ENCODE peak calls at places on chromosomes 6 and 20, in eight cellular contexts. One of them, this sample, is unnamed.

GRCh38 chr6:137811121-137811911 is 55.7 kb upstream of the TNFAIP3 start:
- DNase-seq in skeletal muscle cell: peak
- DNase-seq in left cardiac atrium: peak
- DNase-seq in H54: peak
- DNase-seq in T-cell: peak
- DNase-seq in germinal center: peak
- DNase-seq in NCI-H69: peak
- DNase-seq in GM19239: peak
- DNase-seq in this sample: peak

GRCh38 chr6:125511809-125512341 is 210.1 kb upstream of the HDDC2 start:
- DNase-seq in GM19239: no peak
- DNase-seq in left cardiac atrium: no peak
- DNase-seq in H54: no peak
- DNase-seq in T-cell: no peak
- DNase-seq in germinal center: no peak
- DNase-seq in NCI-H69: peak
- DNase-seq in skeletal muscle cell: no peak
- DNase-seq in this sample: no peak

GRCh38 chr6:1453024-1453423 is 63.6 kb downstream of the FOXF2 start:
- DNase-seq in skeletal muscle cell: no peak
- DNase-seq in left cardiac atrium: no peak
- DNase-seq in NCI-H69: no peak
- DNase-seq in H54: no peak
- DNase-seq in germinal center: no peak
- DNase-seq in GM19239: no peak
- DNase-seq in T-cell: no peak
- DNase-seq in this sample: no peak

GRCh38 chr6:159086033-159086618 is 41.3 kb upstream of the TAGAP start:
- DNase-seq in left cardiac atrium: no peak
- DNase-seq in T-cell: no peak
- DNase-seq in NCI-H69: no peak
- DNase-seq in GM19239: no peak
- DNase-seq in H54: no peak
- DNase-seq in germinal center: no peak
- DNase-seq in skeletal muscle cell: no peak
- DNase-seq in this sample: no peak

GRCh38 chr6:117346142-117346930 is 79.4 kb downstream of the ROS1 start:
- DNase-seq in GM19239: no peak
- DNase-seq in skeletal muscle cell: no peak
- DNase-seq in H54: no peak
- DNase-seq in NCI-H69: peak
- DNase-seq in left cardiac atrium: no peak
- DNase-seq in germinal center: no peak
- DNase-seq in T-cell: no peak
- DNase-seq in this sample: peak

GRCh38 chr6:32989375-32989774 is 20.0 kb downstream of the HLA-DOA start:
- DNase-seq in left cardiac atrium: no peak
- DNase-seq in skeletal muscle cell: no peak
- DNase-seq in T-cell: no peak
- DNase-seq in H54: no peak
- DNase-seq in germinal center: no peak
- DNase-seq in NCI-H69: no peak
- DNase-seq in GM19239: no peak
- DNase-seq in this sample: no peak

GRCh38 chr6:56450882-56451739 is 191.6 kb downstream of the DST start:
- DNase-seq in GM19239: no peak
- DNase-seq in germinal center: no peak
- DNase-seq in NCI-H69: no peak
- DNase-seq in skeletal muscle cell: peak
- DNase-seq in H54: no peak
- DNase-seq in T-cell: no peak
- DNase-seq in left cardiac atrium: peak
- DNase-seq in this sample: no peak

GRCh38 chr6:125678601-125679000 is 70.8 kb upstream of the HEY2 start:
- DNase-seq in NCI-H69: no peak
- DNase-seq in H54: no peak
- DNase-seq in left cardiac atrium: no peak
- DNase-seq in T-cell: no peak
- DNase-seq in GM19239: no peak
- DNase-seq in skeletal muscle cell: no peak
- DNase-seq in germinal center: no peak
- DNase-seq in this sample: no peak

GRCh38 chr20:58622671-58623578 is 28.2 kb upstream of the STX16 start:
- DNase-seq in skeletal muscle cell: no peak
- DNase-seq in left cardiac atrium: no peak
- DNase-seq in H54: no peak
- DNase-seq in NCI-H69: no peak
- DNase-seq in GM19239: no peak
- DNase-seq in T-cell: no peak
- DNase-seq in germinal center: no peak
- DNase-seq in this sample: no peak

GRCh38 chr6:23783901-23784300 is 342.1 kb upstream of the NRSN1 start:
- DNase-seq in T-cell: no peak
- DNase-seq in left cardiac atrium: no peak
- DNase-seq in GM19239: no peak
- DNase-seq in germinal center: no peak
- DNase-seq in H54: no peak
- DNase-seq in NCI-H69: no peak
- DNase-seq in skeletal muscle cell: no peak
- DNase-seq in this sample: no peak

GRCh38 chr6:22926613-22927348 is 357.4 kb downstream of the HDGFL1 start:
- DNase-seq in left cardiac atrium: no peak
- DNase-seq in NCI-H69: peak
- DNase-seq in germinal center: no peak
- DNase-seq in skeletal muscle cell: peak
- DNase-seq in GM19239: no peak
- DNase-seq in H54: no peak
- DNase-seq in T-cell: no peak
- DNase-seq in this sample: no peak

GRCh38 chr20:46870041-46870440 is 24.6 kb upstream of the EYA2 start:
- DNase-seq in skeletal muscle cell: no peak
- DNase-seq in GM19239: no peak
- DNase-seq in H54: no peak
- DNase-seq in left cardiac atrium: no peak
- DNase-seq in germinal center: no peak
- DNase-seq in NCI-H69: no peak
- DNase-seq in T-cell: no peak
- DNase-seq in this sample: peak

GRCh38 chr6:134474980-134475379 is 157.1 kb upstream of the SGK1 start:
- DNase-seq in skeletal muscle cell: no peak
- DNase-seq in germinal center: no peak
- DNase-seq in left cardiac atrium: no peak
- DNase-seq in NCI-H69: no peak
- DNase-seq in T-cell: no peak
- DNase-seq in GM19239: no peak
- DNase-seq in H54: no peak
- DNase-seq in this sample: no peak

GRCh38 chr20:51609251-51609650 is 66.7 kb upstream of the NFATC2 start:
- DNase-seq in germinal center: no peak
- DNase-seq in left cardiac atrium: no peak
- DNase-seq in NCI-H69: no peak
- DNase-seq in T-cell: no peak
- DNase-seq in skeletal muscle cell: no peak
- DNase-seq in H54: no peak
- DNase-seq in GM19239: no peak
- DNase-seq in this sample: no peak